ENCODE peak calls at places on chromosomes 11 and 22, in eight cellular contexts. V, K, O, R, W, C, N and L are unnamed samples.

GRCh38 chr11:116696381-116696941 is 76.3 kb downstream of the BUD13 start:
- DNase-seq in V (no peak), K (no peak), O (no peak), R (no peak), W (no peak), C (peak; percentile 39), N (no peak), L (peak; percentile 59)

GRCh38 chr11:47797633-47798032 is 30.5 kb upstream of the FNBP4 start:
- DNase-seq in V (no peak), K (no peak), O (no peak), R (peak; percentile 89), W (no peak), C (no peak), N (no peak), L (no peak)

GRCh38 chr11:133347988-133348387 is 184.3 kb downstream of the OPCML start:
- DNase-seq in V (no peak), K (no peak), O (no peak), R (no peak), W (no peak), C (no peak), N (no peak), L (no peak)

GRCh38 chr11:111460752-111461305 is 51.4 kb downstream of the BTG4 start:
- DNase-seq in V (no peak), K (no peak), O (no peak), R (peak; percentile 79), W (no peak), C (no peak), N (no peak), L (no peak)

GRCh38 chr11:8016396-8016949 is 29.3 kb downstream of the EIF3F start:
- DNase-seq in V (no peak), K (no peak), O (peak; percentile 81), R (no peak), W (no peak), C (no peak), N (no peak), L (no peak)

GRCh38 chr11:84289381-84289906 is 1003.3 kb upstream of the CCDC90B start:
- DNase-seq in V (no peak), K (no peak), O (no peak), R (peak; percentile 78), W (no peak), C (no peak), N (peak; percentile 4), L (no peak)

GRCh38 chr22:20573830-20574615 is 66.6 kb downstream of the MED15 start:
- DNase-seq in V (peak; percentile 4), K (no peak), O (no peak), R (no peak), W (no peak), C (no peak), N (no peak), L (peak; percentile 51)

GRCh38 chr11:68506908-68507307 is 46.4 kb downstream of the PPP6R3 start:
- DNase-seq in V (no peak), K (no peak), O (no peak), R (no peak), W (no peak), C (no peak), N (no peak), L (no peak)

GRCh38 chr22:26174280-26174679 is 5.0 kb downstream of the SEZ6L start:
- DNase-seq in V (no peak), K (no peak), O (peak; percentile 90), R (no peak), W (no peak), C (peak; percentile 26), N (peak; percentile 48), L (no peak)

GRCh38 chr22:43955883-43956286 is 643 bp downstream of the SAMM50 start:
- DNase-seq in V (no peak), K (peak; percentile 63), O (peak; percentile 21), R (no peak), W (no peak), C (peak; percentile 22), N (no peak), L (no peak)

GRCh38 chr11:57324154-57324885 is 432 bp downstream of the TNKS1BP1 start:
- DNase-seq in V (peak; percentile 53), K (no peak), O (peak; percentile 79), R (peak; percentile 48), W (peak; percentile 68), C (peak; percentile 64), N (peak; percentile 81), L (peak; percentile 89)

GRCh38 chr11:64379160-64379559 is 20.2 kb downstream of the RPS6KA4 start:
- DNase-seq in V (no peak), K (no peak), O (no peak), R (no peak), W (no peak), C (no peak), N (no peak), L (no peak)

GRCh38 chr11:2385156-2386151 is 8.3 kb downstream of the CD81 start:
- DNase-seq in V (no peak), K (peak; percentile 91), O (no peak), R (no peak), W (no peak), C (no peak), N (no peak), L (peak; percentile 90)

GRCh38 chr11:1341928-1342524 is 32.6 kb upstream of the TOLLIP start:
- DNase-seq in V (no peak), K (no peak), O (no peak), R (peak; percentile 64), W (no peak), C (no peak), N (no peak), L (no peak)

GRCh38 chr11:114061053-114062049 is 1.8 kb downstream of the ZBTB16 start:
- DNase-seq in V (peak; percentile 56), K (no peak), O (peak; percentile 37), R (no peak), W (peak; percentile 55), C (peak; percentile 59), N (peak; percentile 58), L (peak; percentile 82)

GRCh38 chr11:128624269-128625170 is 37.2 kb upstream of the ETS1 start:
- DNase-seq in V (no peak), K (peak; percentile 90), O (no peak), R (no peak), W (peak; percentile 61), C (no peak), N (no peak), L (peak; percentile 92)

GRCh38 chr11:94793822-94794221 is 25.7 kb downstream of the AMOTL1 start:
- DNase-seq in V (no peak), K (no peak), O (no peak), R (peak; percentile 81), W (no peak), C (no peak), N (no peak), L (no peak)

GRCh38 chr11:11636671-11637070 is 14.9 kb upstream of the GALNT18 start:
- DNase-seq in V (no peak), K (no peak), O (no peak), R (no peak), W (no peak), C (no peak), N (no peak), L (no peak)

GRCh38 chr22:41380993-41381328 is 781 bp upstream of the TEF start:
- DNase-seq in V (no peak), K (no peak), O (no peak), R (peak; percentile 94), W (peak; percentile 87), C (peak; percentile 93), N (peak; percentile 88), L (no peak)

GRCh38 chr11:128530119-128531091 is 57.0 kb downstream of the ETS1 start:
- DNase-seq in V (no peak), K (no peak), O (no peak), R (peak; percentile 99), W (no peak), C (no peak), N (no peak), L (no peak)

GRCh38 chr11:118910309-118911112 is 15.2 kb downstream of the BCL9L start:
- DNase-seq in V (peak; percentile 77), K (no peak), O (peak; percentile 92), R (peak; percentile 92), W (peak; percentile 87), C (peak; percentile 93), N (peak; percentile 93), L (peak; percentile 84)

GRCh38 chr11:40219401-40219800 is 1240.1 kb downstream of the LRRC4C start:
- DNase-seq in V (no peak), K (no peak), O (no peak), R (no peak), W (no peak), C (no peak), N (no peak), L (no peak)

GRCh38 chr11:120547871-120548681 is 36.5 kb downstream of the GRIK4 start:
- DNase-seq in V (peak; percentile 89), K (no peak), O (peak; percentile 59), R (peak; percentile 98), W (peak; percentile 70), C (peak; percentile 99), N (peak; percentile 90), L (peak; percentile 85)

GRCh38 chr11:105699203-105699602 is 89.3 kb downstream of the GRIA4 start:
- DNase-seq in V (no peak), K (no peak), O (no peak), R (no peak), W (no peak), C (no peak), N (no peak), L (no peak)

GRCh38 chr11:2208691-2209369 is 37.2 kb upstream of the TH start:
- DNase-seq in V (peak; percentile 13), K (no peak), O (peak; percentile 39), R (no peak), W (peak; percentile 54), C (peak; percentile 13), N (no peak), L (peak; percentile 64)

GRCh38 chr11:61429346-61429690 is 457 bp downstream of the CPSF7 start:
- DNase-seq in V (peak; percentile 63), K (peak; percentile 87), O (peak; percentile 87), R (peak; percentile 44), W (no peak), C (peak; percentile 49), N (peak; percentile 88), L (peak; percentile 92)
- TF ChIP-seq CTCF in V (peak; percentile 43), K (peak; percentile 72), O (peak; percentile 11), R (peak; percentile 22), W (peak; percentile 29), C (no peak), N (peak; percentile 32), L (no peak)

GRCh38 chr22:24284747-24285203 is 14.1 kb downstream of the SPECC1L start:
- DNase-seq in V (no peak), K (no peak), O (no peak), R (peak; percentile 53), W (no peak), C (no peak), N (no peak), L (no peak)
- H3K4me1 ChIP-seq in V (peaks cover 69% of the 10 kb centered on the region), K (peaks cover 7% of the 10 kb centered on the region), O (peaks cover 29% of the 10 kb centered on the region), R (peaks cover 9% of the 10 kb centered on the region), W (peaks cover 39% of the 10 kb centered on the region), C (peaks cover 41% of the 10 kb centered on the region), N (peaks cover 23% of the 10 kb centered on the region), L (peaks cover 59% of the 10 kb centered on the region)

DNA sequence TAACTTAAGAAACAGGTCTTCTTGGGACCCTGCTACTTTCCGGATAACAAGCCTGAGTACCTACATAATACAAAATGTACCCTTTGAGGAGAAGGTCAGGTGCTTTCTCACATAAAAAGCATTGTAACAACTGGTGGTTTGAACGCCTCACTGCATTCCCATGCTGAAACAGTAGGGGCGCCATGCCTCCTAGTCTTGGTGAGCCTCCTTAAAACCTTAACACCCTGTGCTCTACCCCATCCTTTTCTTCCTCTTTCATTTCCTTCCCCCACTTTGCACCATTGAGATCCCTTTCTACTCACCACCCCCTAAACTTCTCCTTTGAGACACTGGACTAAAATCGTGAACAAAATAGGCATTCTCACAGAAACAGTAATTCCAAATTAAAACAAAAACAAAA is 729.3 kb downstream of the NTM start:
- DNase-seq in V (peak; percentile 22), K (peak; percentile 9), O (peak; percentile 83), R (no peak), W (peak; percentile 55), C (peak; percentile 23), N (no peak), L (no peak)
- TF ChIP-seq CTCF in V (peak; percentile 47), K (peak; percentile 71), O (peak; percentile 77), R (no peak), W (peak; percentile 38), C (no peak), N (no peak), L (no peak)

GRCh38 chr11:44176541-44177213 is 81.2 kb downstream of the EXT2 start:
- DNase-seq in V (no peak), K (no peak), O (no peak), R (no peak), W (no peak), C (no peak), N (no peak), L (no peak)
- H3K4me1 ChIP-seq in V (peaks cover 12% of the 10 kb centered on the region), K (no peaks in the 10 kb centered on the region), O (peaks cover 18% of the 10 kb centered on the region), R (peaks cover 8% of the 10 kb centered on the region), W (no peaks in the 10 kb centered on the region), C (no peaks in the 10 kb centered on the region), N (no peaks in the 10 kb centered on the region), L (no peaks in the 10 kb centered on the region)